ENCODE peak calls at places on chromosome 6, in six cellular contexts. Q is hepatocyte, X is ACHN, Y is posterior vena cava, K is neural progenitor cell, A is SK-MEL-5. C is an unnamed sample.
A peak's percentile ranks its signal among the peaks of the same experiment; 100 is the strongest.

GRCh38 chr6:45640081-45640491 is 262.4 kb upstream of the SUPT3H start:
- DNase-seq in Q (no peak), Y (no peak), A (no peak), X (no peak), K (no peak), C (no peak)

GRCh38 chr6:125020385-125020784 is 58.1 kb downstream of the RNF217 start:
- DNase-seq in X (no peak), Y (no peak), K (no peak), Q (no peak), A (no peak), C (no peak)

GRCh38 chr6:48423640-48424365 is 312.8 kb upstream of the PTCHD4 start:
- DNase-seq in K (no peak), A (no peak), Q (no peak), X (no peak), Y (no peak), C (no peak)

GRCh38 chr6:2767327-2767985 is 2.3 kb downstream of the WRNIP1 start:
- DNase-seq in X (no peak), K (no peak), Q (no peak), A (peak; percentile 50), Y (no peak), C (no peak)

GRCh38 chr6:104591573-104592334 is 268.0 kb downstream of the HACE1 start:
- DNase-seq in Y (no peak), X (no peak), K (no peak), Q (no peak), A (peak; percentile 6), C (no peak)

GRCh38 chr6:26316291-26316690 is 48.7 kb upstream of the BTN3A2 start:
- DNase-seq in K (no peak), X (no peak), Y (no peak), Q (no peak), A (no peak), C (no peak)

GRCh38 chr6:7496266-7496875 is 45.1 kb upstream of the DSP start:
- DNase-seq in Y (no peak), X (no peak), A (no peak), Q (no peak), K (no peak), C (no peak)

GRCh38 chr6:149147939-149148718 is 169.4 kb upstream of the TAB2 start:
- DNase-seq in X (no peak), Q (no peak), A (no peak), K (no peak), Y (no peak), C (no peak)

GRCh38 chr6:31948753-31949413 is 3.0 kb downstream of the CFB start:
- DNase-seq in A (no peak), K (no peak), Q (no peak), Y (no peak), X (no peak), C (no peak)

GRCh38 chr6:13725570-13725969 is 13.9 kb upstream of the RANBP9 start:
- DNase-seq in X (no peak), Q (no peak), K (no peak), A (no peak), Y (no peak), C (no peak)

GRCh38 chr6:135148889-135149288 is 32.2 kb upstream of the MYB start:
- DNase-seq in Y (no peak), K (no peak), A (no peak), X (no peak), Q (no peak), C (no peak)

GRCh38 chr6:37024665-37025337 is 19.3 kb downstream of the FGD2 start:
- DNase-seq in Q (no peak), Y (no peak), X (peak; percentile 70), A (no peak), K (no peak), C (no peak)